ENCODE peak calls at places on chromosomes 3 and 15, in seven cellular contexts. K, U, X, Z, E, G and T are unnamed samples.

GRCh38 chr3:194606163-194606562 is 27.1 kb downstream of the TMEM44 start:
- DNase-seq in U (no peak), X (no peak), E (no peak), K (no peak), G (no peak), Z (no peak), T (no peak)

GRCh38 chr3:82567029-82567600 is 805.7 kb upstream of the GBE1 start:
- DNase-seq in K (no peak), U (no peak), G (no peak), X (no peak), Z (no peak), E (no peak), T (no peak)

GRCh38 chr15:73305331-73306211 is 63.2 kb downstream of the HCN4 start:
- DNase-seq in Z (peak), G (peak), U (peak), K (peak), X (peak), E (peak), T (peak)

GRCh38 chr15:78004919-78005634 is 72.4 kb downstream of the TBC1D2B start:
- DNase-seq in E (no peak), Z (no peak), K (peak), U (no peak), G (peak), X (no peak), T (no peak)

GRCh38 chr3:64645236-64645635 is 42.6 kb downstream of the ADAMTS9 start:
- DNase-seq in X (no peak), G (no peak), K (peak), Z (no peak), E (no peak), U (no peak), T (no peak)

GRCh38 chr3:190326930-190327329 is 4.7 kb upstream of the CLDN1 start:
- DNase-seq in E (no peak), G (no peak), X (no peak), U (no peak), Z (no peak), K (no peak), T (no peak)

GRCh38 chr3:136186330-136186729 is 9.8 kb downstream of the MSL2 start:
- DNase-seq in Z (no peak), G (no peak), X (no peak), K (no peak), U (no peak), E (no peak), T (no peak)

GRCh38 chr3:189967254-189967865 is 153.3 kb downstream of the P3H2 start:
- DNase-seq in K (peak), X (peak), Z (peak), U (peak), E (peak), G (peak), T (peak)

GRCh38 chr15:65603559-65603958 is 7.4 kb downstream of the INTS14 start:
- DNase-seq in U (no peak), E (no peak), K (no peak), G (no peak), Z (no peak), X (no peak), T (no peak)

GRCh38 chr3:47418167-47419082 is 37.6 kb downstream of the PTPN23 start:
- DNase-seq in X (no peak), G (peak), E (peak), Z (no peak), U (peak), K (no peak), T (no peak)